ENCODE peak calls at places on chromosomes 11 and 22, in eight cellular contexts. T, Z, L, D, S, O, E and G are unnamed samples.

GRCh38 chr11:130403301-130403804 is 25.1 kb downstream of the ADAMTS8 start:
- DNase-seq in T (peak), Z (peak), L (no peak), D (peak), S (no peak), O (peak), E (peak), G (no peak)

GRCh38 chr11:819129-819931 is 616 bp downstream of the PNPLA2 start:
- DNase-seq in T (peak), Z (peak), L (peak), D (peak), S (no peak), O (peak), E (peak), G (peak)

GRCh38 chr11:83791557-83791956 is 505.4 kb upstream of the CCDC90B start:
- DNase-seq in T (no peak), Z (no peak), L (no peak), D (no peak), S (no peak), O (no peak), E (no peak), G (no peak)

GRCh38 chr22:45740236-45740635 is 68.6 kb downstream of the ATXN10 start:
- DNase-seq in T (no peak), Z (no peak), L (no peak), D (no peak), S (no peak), O (no peak), E (peak), G (no peak)

GRCh38 chr11:1113405-1114201 is 38.9 kb downstream of the MUC2 start:
- DNase-seq in T (peak), Z (peak), L (no peak), D (no peak), S (no peak), O (no peak), E (no peak), G (no peak)

GRCh38 chr22:23289851-23290724 is 109.8 kb downstream of the BCR start:
- DNase-seq in T (peak), Z (peak), L (peak), D (peak), S (peak), O (peak), E (peak), G (peak)

GRCh38 chr11:24697722-24698121 is 200.9 kb downstream of the LUZP2 start:
- DNase-seq in T (no peak), Z (no peak), L (no peak), D (peak), S (no peak), O (no peak), E (peak), G (no peak)

GRCh38 chr11:75784506-75784905 is 15.9 kb downstream of the DGAT2 start:
- DNase-seq in T (no peak), Z (no peak), L (no peak), D (no peak), S (no peak), O (no peak), E (no peak), G (no peak)

GRCh38 chr11:63838150-63838681 is 694 bp upstream of the MARK2 start:
- DNase-seq in T (no peak), Z (no peak), L (no peak), D (no peak), S (no peak), O (no peak), E (no peak), G (no peak)
- H3K4me3 ChIP-seq in T (peak), Z (peak), L (peak), D (peak), S (peak), O (peak), E (peak), G (no peak)

GRCh38 chr22:32040324-32040904 is 2.6 kb upstream of the SLC5A1 start:
- DNase-seq in T (no peak), Z (no peak), L (no peak), D (no peak), S (no peak), O (no peak), E (no peak), G (no peak)
- H3K4me3 ChIP-seq in T (no peak), Z (no peak), L (no peak), D (no peak), S (no peak), O (no peak), E (no peak), G (no peak)

GRCh38 chr11:13897606-13898276 is 64.8 kb upstream of the SPON1 start:
- DNase-seq in T (no peak), Z (no peak), L (no peak), D (no peak), S (no peak), O (no peak), E (no peak), G (no peak)
- H3K4me3 ChIP-seq in T (no peak), Z (no peak), L (no peak), D (no peak), S (no peak), O (no peak), E (no peak), G (no peak)

GRCh38 chr11:129377739-129378138 is 2.1 kb downstream of the BARX2 start:
- DNase-seq in T (no peak), Z (no peak), L (no peak), D (no peak), S (no peak), O (no peak), E (no peak), G (peak)
- H3K4me3 ChIP-seq in T (no peak), Z (no peak), L (no peak), D (no peak), S (no peak), O (no peak), E (no peak), G (no peak)

DNA sequence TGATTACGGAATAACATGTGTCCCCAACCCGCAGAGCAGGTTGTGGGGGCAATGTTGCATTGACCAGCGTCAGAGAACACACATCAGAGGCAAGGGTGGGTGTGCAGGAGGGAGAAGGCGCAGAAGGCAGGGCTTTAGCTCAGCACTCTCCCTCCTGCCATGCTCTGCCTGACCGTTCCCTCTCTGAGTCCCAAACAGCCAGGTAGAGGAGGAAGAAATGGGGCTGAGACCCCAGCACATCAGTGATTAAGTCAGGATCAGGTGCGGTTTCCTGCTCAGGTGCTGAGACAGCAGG is 425 bp upstream of the MYO7A start:
- DNase-seq in T (no peak), Z (peak), L (no peak), D (no peak), S (no peak), O (no peak), E (no peak), G (no peak)
- H3K4me3 ChIP-seq in T (peak), Z (peak), L (peak), D (peak), S (peak), O (peak), E (peak), G (no peak)

GRCh38 chr11:125517116-125517804 is 21.2 kb upstream of the FEZ1 start:
- DNase-seq in T (peak), Z (peak), L (no peak), D (peak), S (no peak), O (no peak), E (peak), G (no peak)

GRCh38 chr11:125515102-125515439 is 19.0 kb upstream of the FEZ1 start:
- DNase-seq in T (no peak), Z (no peak), L (no peak), D (no peak), S (no peak), O (no peak), E (no peak), G (no peak)

GRCh38 chr11:125513705-125514265 is 17.7 kb upstream of the FEZ1 start:
- DNase-seq in T (no peak), Z (no peak), L (no peak), D (no peak), S (no peak), O (no peak), E (no peak), G (no peak)

GRCh38 chr11:125514336-125515101 is 18.5 kb upstream of the FEZ1 start:
- DNase-seq in T (no peak), Z (no peak), L (peak), D (peak), S (no peak), O (peak), E (peak), G (peak)

GRCh38 chr11:125516266-125516665 is 20.2 kb upstream of the FEZ1 start:
- DNase-seq in T (no peak), Z (no peak), L (no peak), D (no peak), S (no peak), O (no peak), E (no peak), G (no peak)
- H3K4me3 ChIP-seq in T (no peak), Z (peak), L (no peak), D (no peak), S (no peak), O (no peak), E (no peak), G (no peak)

GRCh38 chr11:121451178-121451981 is 734 bp upstream of the SORL1 start:
- DNase-seq in T (no peak), Z (no peak), L (no peak), D (no peak), S (no peak), O (no peak), E (no peak), G (peak)
- H3K4me3 ChIP-seq in T (peak), Z (peak), L (peak), D (peak), S (peak), O (peak), E (peak), G (peak)

GRCh38 chr11:57514538-57515331 is 767 bp downstream of the SLC43A1 start:
- DNase-seq in T (peak), Z (peak), L (peak), D (peak), S (no peak), O (peak), E (no peak), G (peak)

GRCh38 chr11:57513911-57514537 is 1.5 kb downstream of the SLC43A1 start:
- DNase-seq in T (peak), Z (peak), L (peak), D (peak), S (no peak), O (peak), E (peak), G (peak)

GRCh38 chr11:57512646-57513445 is 2.7 kb downstream of the SLC43A1 start:
- DNase-seq in T (no peak), Z (no peak), L (no peak), D (no peak), S (no peak), O (no peak), E (no peak), G (no peak)

GRCh38 chr11:57511741-57512430 is 3.6 kb downstream of the SLC43A1 start:
- DNase-seq in T (no peak), Z (no peak), L (no peak), D (no peak), S (no peak), O (no peak), E (no peak), G (no peak)

DNA sequence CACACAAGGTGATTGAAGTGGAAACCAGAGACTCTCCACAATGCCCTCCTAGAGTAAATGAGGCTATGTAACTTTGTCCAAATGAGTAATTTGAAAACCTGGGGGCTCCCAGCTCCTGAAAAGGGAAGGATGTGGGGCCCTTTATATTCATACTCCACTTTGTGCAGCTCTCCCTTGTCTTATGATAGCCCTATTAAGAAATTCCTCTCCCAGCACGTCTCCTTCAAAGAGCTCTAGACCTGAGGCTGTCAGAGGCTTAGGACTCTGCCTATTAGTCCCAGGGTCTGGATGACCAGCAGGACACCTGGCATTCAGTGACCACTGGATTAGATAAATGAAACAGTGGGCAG is 2.1 kb downstream of the SLC43A1 start:
- DNase-seq in T (no peak), Z (no peak), L (no peak), D (no peak), S (no peak), O (no peak), E (no peak), G (no peak)
- H3K4me3 ChIP-seq in T (no peak), Z (peak), L (peak), D (peak), S (peak), O (peak), E (no peak), G (no peak)

GRCh38 chr11:65865550-65866172 is 5.4 kb downstream of the MUS81 start:
- DNase-seq in T (no peak), Z (no peak), L (no peak), D (no peak), S (no peak), O (no peak), E (no peak), G (no peak)

GRCh38 chr11:65868907-65869306 is 3.7 kb downstream of the EFEMP2 start:
- DNase-seq in T (no peak), Z (no peak), L (no peak), D (no peak), S (no peak), O (no peak), E (no peak), G (no peak)

GRCh38 chr11:65868076-65868667 is 4.4 kb downstream of the EFEMP2 start:
- DNase-seq in T (peak), Z (peak), L (no peak), D (no peak), S (no peak), O (no peak), E (no peak), G (no peak)

GRCh38 chr11:65866524-65867283 is 5.9 kb downstream of the EFEMP2 start:
- DNase-seq in T (no peak), Z (no peak), L (no peak), D (no peak), S (no peak), O (no peak), E (no peak), G (no peak)

GRCh38 chr11:65867284-65868071 is 5.1 kb downstream of the EFEMP2 start:
- DNase-seq in T (peak), Z (peak), L (no peak), D (no peak), S (no peak), O (no peak), E (no peak), G (no peak)
- H3K4me3 ChIP-seq in T (no peak), Z (peak), L (no peak), D (no peak), S (no peak), O (no peak), E (no peak), G (no peak)